ENCODE peak calls at places on chromosome 21, in seven cellular contexts. N, S, P, U, L, I and A are unnamed samples.

GRCh38 chr21:15063081-15063820 is 1.5 kb downstream of the NRIP1 start:
- DNase-seq in I (peak; percentile 56), U (no peak), S (no peak), P (no peak), N (no peak), L (peak; percentile 37), A (no peak)

GRCh38 chr21:38489283-38489677 is 9.0 kb downstream of the ERG start:
- DNase-seq in I (no peak), P (no peak), N (no peak), S (no peak), U (no peak), L (no peak), A (no peak)

GRCh38 chr21:37912616-37913015 is 3.6 kb downstream of the KCNJ6 start:
- DNase-seq in U (no peak), L (no peak), I (no peak), P (no peak), S (no peak), N (no peak), A (no peak)

GRCh38 chr21:37257526-37257966 is 9.6 kb downstream of the VPS26C start:
- DNase-seq in N (peak; percentile 19), P (no peak), U (no peak), I (no peak), S (peak; percentile 23), L (no peak), A (peak; percentile 60)

GRCh38 chr21:36710729-36711048 is 11.8 kb downstream of the SIM2 start:
- DNase-seq in P (no peak), U (no peak), I (no peak), S (no peak), N (no peak), L (peak; percentile 44), A (no peak)

GRCh38 chr21:25639167-25639921 is at the start of gene JAM2:
- DNase-seq in I (no peak), N (peak; percentile 55), L (peak; percentile 57), S (peak; percentile 62), P (no peak), U (no peak), A (peak; percentile 14)

GRCh38 chr21:38289697-38290096 is 32.9 kb downstream of the KCNJ15 start:
- DNase-seq in N (no peak), P (peak; percentile 99), L (no peak), I (peak; percentile 99), S (no peak), U (no peak), A (no peak)

GRCh38 chr21:29465528-29465927 is 166.8 kb downstream of the BACH1 start:
- DNase-seq in S (no peak), P (no peak), N (no peak), I (no peak), U (no peak), L (no peak), A (no peak)

GRCh38 chr21:38965910-38966504 is 160.3 kb downstream of the ETS2 start:
- DNase-seq in P (no peak), U (no peak), S (no peak), I (no peak), L (no peak), N (peak; percentile 61), A (peak; percentile 83)

GRCh38 chr21:29235714-29236197 is 63.0 kb upstream of the BACH1 start:
- DNase-seq in S (no peak), N (no peak), U (no peak), P (no peak), L (no peak), I (no peak), A (no peak)

GRCh38 chr21:41684381-41685245 is 82.2 kb downstream of the RIPK4 start:
- DNase-seq in L (no peak), I (peak; percentile 72), S (no peak), P (no peak), U (no peak), N (peak; percentile 72), A (peak; percentile 25)

GRCh38 chr21:31514598-31514997 is 144.9 kb upstream of the SOD1 start:
- DNase-seq in P (no peak), N (no peak), L (peak; percentile 20), S (no peak), I (peak; percentile 22), U (no peak), A (no peak)

GRCh38 chr21:31347435-31348032 is 3.5 kb upstream of the TIAM1 start:
- DNase-seq in S (no peak), U (no peak), L (peak; percentile 23), N (no peak), P (no peak), I (no peak), A (no peak)

GRCh38 chr21:41583274-41583790 is 75.4 kb upstream of the TMPRSS2 start:
- DNase-seq in N (peak; percentile 5), I (peak; percentile 74), U (no peak), S (no peak), L (no peak), P (no peak), A (peak; percentile 55)

GRCh38 chr21:25507522-25507921 is 99.8 kb downstream of the MRPL39 start:
- DNase-seq in S (no peak), L (no peak), N (no peak), U (no peak), I (no peak), P (no peak), A (no peak)

GRCh38 chr21:29114765-29115164 is 15.7 kb upstream of the MAP3K7CL start:
- DNase-seq in P (no peak), N (no peak), I (peak; percentile 72), S (no peak), L (no peak), U (peak; percentile 21), A (no peak)

GRCh38 chr21:25396135-25396711 is 211.1 kb downstream of the MRPL39 start:
- DNase-seq in N (no peak), L (no peak), P (no peak), S (no peak), I (no peak), U (no peak), A (no peak)

GRCh38 chr21:37220433-37220980 is 46.6 kb downstream of the VPS26C start:
- DNase-seq in L (peak; percentile 41), I (peak; percentile 11), P (no peak), S (no peak), U (no peak), N (no peak), A (peak; percentile 22)

GRCh38 chr21:31220567-31220966 is 123.5 kb downstream of the TIAM1 start:
- DNase-seq in P (no peak), S (no peak), I (peak; percentile 84), U (no peak), N (no peak), L (no peak), A (no peak)

GRCh38 chr21:32329331-32329730 is 30.7 kb downstream of the MRAP start:
- DNase-seq in I (no peak), P (no peak), N (peak; percentile 26), S (no peak), L (no peak), U (no peak), A (no peak)

GRCh38 chr21:37437376-37438080 is 71.0 kb downstream of the DYRK1A start:
- DNase-seq in S (no peak), U (no peak), N (no peak), L (no peak), P (no peak), I (peak; percentile 4), A (no peak)

GRCh38 chr21:45073301-45074047 is 906 bp upstream of the ADARB1 start:
- DNase-seq in U (no peak), S (no peak), N (peak; percentile 42), I (no peak), P (no peak), L (peak; percentile 59), A (no peak)

GRCh38 chr21:41171210-41171609 is 3.2 kb downstream of the BACE2 start:
- DNase-seq in U (no peak), L (no peak), I (peak; percentile 96), N (no peak), P (peak; percentile 38), S (peak; percentile 25), A (no peak)

GRCh38 chr21:35294231-35294898 is 245.3 kb upstream of the RUNX1 start:
- DNase-seq in N (no peak), L (no peak), U (peak; percentile 86), S (no peak), I (peak; percentile 96), P (no peak), A (no peak)
- H3K4me3 ChIP-seq in N (no peak overlapping the region), L (no peak overlapping the region), U (peak overlapping the region; percentile 44), S (no peak overlapping the region), I (no peak overlapping the region), P (no peak overlapping the region), A (no peak overlapping the region)

GRCh38 chr21:23578027-23578426 is 2029.3 kb downstream of the MRPL39 start:
- DNase-seq in U (no peak), I (no peak), P (no peak), N (no peak), S (no peak), L (no peak), A (no peak)
- TF ChIP-seq CTCF in U (no peak), I (no peak), P (no peak), N (no peak), S (no peak), L (no peak), A (no peak)

GRCh38 chr21:42903817-42904216 is 10.7 kb downstream of the NDUFV3 start:
- DNase-seq in L (no peak), S (no peak), N (no peak), I (no peak), U (no peak), P (no peak), A (no peak)

GRCh38 chr21:42905195-42905594 is 12.1 kb downstream of the NDUFV3 start:
- DNase-seq in L (no peak), U (no peak), I (no peak), S (no peak), P (no peak), N (no peak), A (no peak)

DNA sequence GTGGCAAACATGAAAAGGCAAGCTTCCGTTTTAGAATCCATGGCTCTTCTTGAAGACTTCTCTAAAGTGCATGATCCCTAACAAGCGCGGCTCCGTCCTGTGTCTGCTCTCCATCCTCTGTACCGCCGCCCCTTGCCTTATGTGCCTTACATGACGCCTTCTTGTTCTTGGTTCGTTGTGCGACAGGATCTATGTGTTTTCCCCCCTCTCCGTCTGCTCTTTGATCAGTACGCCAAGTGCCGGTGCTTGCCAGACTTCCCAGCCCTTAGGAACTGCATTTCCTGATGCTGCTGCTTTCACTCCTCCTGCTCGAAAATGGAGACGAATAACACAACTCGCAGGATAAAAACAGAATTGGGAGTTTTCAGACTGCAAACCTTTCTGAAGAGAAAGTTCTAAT is 13.1 kb downstream of the NDUFV3 start:
- DNase-seq in U (no peak), N (no peak), I (no peak), S (no peak), P (no peak), L (no peak), A (no peak)
- H3K36me3 ChIP-seq in U (peaks cover 26% of the 10 kb centered on the region), N (no peaks in the 10 kb centered on the region), I (peaks cover 30% of the 10 kb centered on the region), S (peaks cover 97% of the 10 kb centered on the region), P (no peaks in the 10 kb centered on the region), L (peaks cover 50% of the 10 kb centered on the region), A (peaks cover 15% of the 10 kb centered on the region)

DNA sequence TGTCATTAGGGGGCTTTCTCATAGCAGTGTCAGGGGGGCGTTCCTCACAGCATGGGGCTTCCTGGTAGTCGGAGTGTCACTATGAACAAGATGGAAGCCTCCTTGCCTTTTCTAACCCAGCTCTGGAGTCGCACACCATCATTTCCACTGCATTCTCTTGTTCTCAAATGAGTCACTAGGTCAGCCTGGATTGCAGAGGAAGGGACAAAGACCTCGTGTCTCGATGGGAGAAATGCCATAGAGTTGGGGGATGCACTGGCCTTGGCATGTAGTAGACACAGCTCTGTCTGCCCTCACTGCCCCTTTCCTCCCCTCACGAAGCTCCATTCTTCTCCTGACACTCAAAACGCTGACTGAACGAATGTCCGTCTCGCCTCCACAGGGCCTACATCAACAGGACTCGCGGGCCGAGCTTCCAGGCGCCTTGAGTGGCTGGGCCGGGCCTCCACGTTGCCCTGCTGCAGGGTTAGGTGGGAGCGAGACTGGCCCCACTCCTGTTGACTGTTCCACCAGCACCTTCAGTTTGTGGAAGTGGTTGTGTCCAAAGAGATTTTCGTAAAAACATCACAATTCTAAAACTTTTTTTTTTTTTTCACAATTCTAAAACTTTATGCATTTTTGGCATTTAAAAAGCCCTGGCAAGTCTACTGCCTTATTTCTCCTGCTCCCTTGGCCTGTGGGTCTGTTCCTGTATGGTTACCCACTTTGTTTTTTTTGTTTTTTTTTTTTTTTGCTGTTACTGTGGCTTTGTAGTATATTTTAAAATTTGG is 18.8 kb downstream of the PKNOX1 start:
- DNase-seq in N (no peak), I (no peak), P (no peak), L (no peak), U (no peak), S (no peak), A (no peak)
- H3K4me3 ChIP-seq in N (no peak overlapping the region), I (no peak overlapping the region), P (no peak overlapping the region), L (no peak overlapping the region), U (no peak overlapping the region), S (no peak overlapping the region), A (no peak overlapping the region)